ENCODE peak calls at places on chromosomes 5 and 9, in seven cellular contexts. H is tibial nerve; I is small intestine; T is HCT116; D is CD4-positive, CD25-positive, alpha-beta regulatory T cell; V is hepatocyte; S is aorta. U is an unnamed sample. For H3K4me1 and H3K9me3, the result is how much of the 10 kb centered on the place peaks cover.

GRCh38 chr5:150409638-150410523 is 2.8 kb downstream of the CD74 start:
- DNase-seq in H (peak), I (peak), T (peak), D (peak), V (peak), S (peak), U (no peak)

GRCh38 chr5:135535820-135536801 is at the start of gene NEUROG1:
- DNase-seq in H (no peak), I (no peak), T (no peak), D (no peak), V (peak), S (no peak), U (no peak)

GRCh38 chr5:4584982-4585381 is 555.1 kb upstream of the ADAMTS16 start:
- DNase-seq in H (peak), I (no peak), T (no peak), D (no peak), V (peak), S (no peak), U (no peak)

GRCh38 chr5:20469390-20469789 is 481.4 kb upstream of the CDH18 start:
- DNase-seq in H (no peak), I (no peak), T (no peak), D (no peak), V (no peak), S (no peak), U (no peak)

GRCh38 chr9:98056403-98057094 is at the start of gene NANS:
- DNase-seq in H (peak), I (peak), T (peak), D (peak), V (peak), S (peak), U (peak)

GRCh38 chr9:129419382-129419899 is 201.5 kb downstream of the C9orf50 start:
- DNase-seq in H (no peak), I (no peak), T (no peak), D (no peak), V (no peak), S (no peak), U (no peak)

GRCh38 chr5:135625486-135625885 is 46.7 kb upstream of the CXCL14 start:
- DNase-seq in H (no peak), I (no peak), T (no peak), D (no peak), V (no peak), S (no peak), U (no peak)

GRCh38 chr9:19231126-19232035 is 888 bp downstream of the DENND4C start:
- DNase-seq in H (no peak), I (peak), T (no peak), D (no peak), V (peak), S (peak), U (no peak)

GRCh38 chr5:39420482-39421145 is 4.2 kb downstream of the DAB2 start:
- DNase-seq in H (peak), I (no peak), T (no peak), D (no peak), V (peak), S (peak), U (no peak)

GRCh38 chr5:141883184-141883947 is 5.2 kb upstream of the PCDH1 start:
- DNase-seq in H (no peak), I (no peak), T (no peak), D (no peak), V (peak), S (no peak), U (no peak)

GRCh38 chr9:23768861-23769260 is 57.2 kb downstream of the ELAVL2 start:
- DNase-seq in H (no peak), I (no peak), T (no peak), D (no peak), V (no peak), S (no peak), U (no peak)

GRCh38 chr5:55232194-55232984 is 1.0 kb downstream of the CCNO start:
- DNase-seq in H (no peak), I (no peak), T (peak), D (no peak), V (peak), S (peak), U (no peak)

GRCh38 chr5:127648997-127649550 is at the start of gene CTXN3:
- DNase-seq in H (no peak), I (peak), T (no peak), D (no peak), V (no peak), S (no peak), U (no peak)

DNA sequence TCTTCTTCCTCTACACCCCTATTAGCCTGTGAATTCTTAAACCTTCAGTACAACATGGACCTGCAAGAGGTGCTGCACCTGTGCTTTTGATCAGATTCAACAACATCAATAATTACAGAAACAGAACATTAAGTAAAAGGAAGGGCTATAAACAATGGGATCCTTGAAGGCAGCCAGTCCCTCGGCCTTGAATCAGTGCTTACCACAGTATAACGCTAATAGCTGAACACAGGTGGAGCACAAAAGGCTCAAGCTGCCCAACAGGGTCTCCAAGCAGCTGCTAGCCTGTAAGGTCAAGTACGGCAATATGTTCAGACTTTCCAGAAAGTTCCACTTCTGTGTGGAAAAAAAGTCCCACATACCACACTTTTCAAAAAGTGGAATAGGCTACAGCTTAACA is 61.9 kb upstream of the ITGA1 start:
- DNase-seq in H (peak), I (peak), T (no peak), D (no peak), V (no peak), S (no peak), U (no peak)
- H3K4me1 ChIP-seq in H (under half), I (under half), T (under half), D (under half), V (under half), S (under half), U (under half)

DNA sequence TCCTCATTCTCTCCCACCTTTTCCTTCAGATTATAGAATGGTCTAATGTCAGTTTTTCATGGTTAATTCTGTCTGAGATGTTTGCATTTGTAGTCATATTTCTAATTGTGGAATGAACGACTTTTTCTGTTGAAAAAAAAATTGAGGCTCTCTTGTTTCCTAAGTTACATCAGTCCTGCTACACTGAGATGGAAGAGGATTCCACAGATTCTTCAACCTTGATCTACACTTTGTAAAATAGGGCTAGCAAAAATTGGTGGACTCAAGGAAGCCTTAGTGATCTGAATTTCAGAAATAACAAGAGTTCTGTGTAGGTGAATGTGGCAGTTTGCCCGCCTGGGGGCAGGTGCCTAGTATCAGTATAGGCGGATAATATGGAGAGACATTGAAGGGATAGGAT is 51.9 kb downstream of the ERBIN start:
- DNase-seq in H (no peak), I (no peak), T (no peak), D (no peak), V (no peak), S (no peak), U (no peak)
- H3K9me3 ChIP-seq in H (under half), I (under half), T (under half), D (under half), V (under half), S (under half), U (under half)

GRCh38 chr5:61623401-61624069 is 291.5 kb downstream of the ZSWIM6 start:
- DNase-seq in H (no peak), I (peak), T (no peak), D (no peak), V (no peak), S (no peak), U (no peak)

GRCh38 chr5:61625682-61626620 is 293.9 kb downstream of the ZSWIM6 start:
- DNase-seq in H (peak), I (peak), T (no peak), D (no peak), V (peak), S (peak), U (no peak)

GRCh38 chr5:61624553-61624952 is 292.5 kb downstream of the ZSWIM6 start:
- DNase-seq in H (no peak), I (no peak), T (no peak), D (no peak), V (no peak), S (no peak), U (no peak)

GRCh38 chr5:61624966-61625681 is 293.1 kb downstream of the ZSWIM6 start:
- DNase-seq in H (no peak), I (no peak), T (no peak), D (no peak), V (no peak), S (no peak), U (no peak)

GRCh38 chr5:61626639-61627282 is 294.7 kb downstream of the ZSWIM6 start:
- DNase-seq in H (no peak), I (no peak), T (no peak), D (no peak), V (no peak), S (no peak), U (no peak)
- H3K4me3 ChIP-seq in H (peak), I (no peak), T (no peak), D (no peak), V (no peak), S (no peak), U (peak)

GRCh38 chr5:132224721-132225120 is 2.9 kb downstream of the P4HA2 start:
- DNase-seq in H (no peak), I (no peak), T (no peak), D (no peak), V (no peak), S (no peak), U (no peak)

GRCh38 chr5:132226516-132227234 is 978 bp downstream of the P4HA2 start:
- DNase-seq in H (no peak), I (no peak), T (no peak), D (no peak), V (peak), S (peak), U (no peak)

GRCh38 chr5:132223861-132224260 is 3.8 kb downstream of the P4HA2 start:
- DNase-seq in H (no peak), I (no peak), T (no peak), D (no peak), V (no peak), S (no peak), U (no peak)

GRCh38 chr5:132227235-132227484 is 493 bp downstream of the P4HA2 start:
- DNase-seq in H (no peak), I (no peak), T (no peak), D (no peak), V (no peak), S (no peak), U (no peak)

GRCh38 chr5:132225165-132226032 is 2.3 kb downstream of the P4HA2 start:
- DNase-seq in H (peak), I (peak), T (no peak), D (no peak), V (peak), S (peak), U (no peak)
- H3K4me1 ChIP-seq in H (half or more), I (under half), T (under half), D (under half), V (under half), S (under half), U (under half)